ENCODE peak calls at places on chromosomes 5 and 9, in eight cellular contexts. Q is NB4, X is transverse colon, G is heart left ventricle, C is thyroid gland, A is IMR-90, U is right lobe of liver, I is body of pancreas. F is an unnamed sample.

GRCh38 chr5:64165160-64165499 is 513 bp upstream of the RNF180 start:
- DNase-seq in G (no peak), U (no peak), X (no peak), C (no peak), A (no peak), Q (no peak), I (no peak), F (no peak)

GRCh38 chr9:118529624-118530214 is 825.5 kb downstream of the TLR4 start:
- DNase-seq in G (no peak), Q (no peak), X (no peak), U (no peak), A (no peak), I (no peak), C (no peak), F (no peak)

GRCh38 chr5:130024006-130024405 is 119.7 kb downstream of the CHSY3 start:
- DNase-seq in G (no peak), C (no peak), Q (no peak), X (no peak), I (no peak), A (no peak), U (no peak), F (no peak)

GRCh38 chr5:82694886-82695285 is 382.3 kb downstream of the TMEM167A start:
- DNase-seq in X (peak; percentile 21), I (no peak), G (no peak), Q (no peak), A (no peak), U (no peak), C (peak; percentile 5), F (no peak)

GRCh38 chr9:91223000-91223399 is 138.7 kb downstream of the AUH start:
- DNase-seq in C (no peak), G (no peak), X (no peak), U (no peak), A (no peak), I (no peak), Q (no peak), F (no peak)

GRCh38 chr5:9166202-9167147 is 379.4 kb downstream of the SEMA5A start:
- DNase-seq in G (no peak), I (no peak), Q (no peak), A (no peak), X (no peak), C (no peak), U (no peak), F (no peak)

GRCh38 chr9:16268037-16269010 is 602.1 kb downstream of the BNC2 start:
- DNase-seq in I (no peak), C (peak; percentile 51), X (no peak), A (no peak), U (no peak), G (no peak), Q (no peak), F (no peak)

GRCh38 chr9:130229759-130230158 is 35.8 kb upstream of the HMCN2 start:
- DNase-seq in C (no peak), I (no peak), X (no peak), U (no peak), Q (no peak), A (no peak), G (no peak), F (no peak)

GRCh38 chr5:154648706-154649105 is 106.5 kb upstream of the LARP1 start:
- DNase-seq in C (no peak), X (no peak), U (peak; percentile 76), G (no peak), Q (peak; percentile 57), A (peak; percentile 34), I (peak; percentile 84), F (no peak)

GRCh38 chr9:84697494-84698114 is 28.1 kb downstream of the NTRK2 start:
- DNase-seq in C (peak; percentile 57), Q (peak; percentile 42), X (peak; percentile 85), G (peak; percentile 75), U (peak; percentile 61), A (peak; percentile 6), I (peak; percentile 67), F (peak; percentile 44)

GRCh38 chr5:80584770-80585169 is 14.7 kb upstream of the ANKRD34B start:
- DNase-seq in A (no peak), I (no peak), G (no peak), X (no peak), U (no peak), C (no peak), Q (no peak), F (no peak)

GRCh38 chr5:26791433-26791832 is 247.0 kb downstream of the CDH9 start:
- DNase-seq in Q (no peak), U (no peak), C (no peak), I (no peak), X (no peak), A (no peak), G (no peak), F (no peak)

GRCh38 chr5:105882956-105883481 is 1787.7 kb downstream of the EFNA5 start:
- DNase-seq in U (no peak), I (no peak), X (no peak), Q (no peak), C (no peak), A (no peak), G (no peak), F (no peak)

GRCh38 chr9:91162784-91163440 is 198.8 kb downstream of the AUH start:
- DNase-seq in C (no peak), I (peak; percentile 65), X (peak; percentile 75), Q (peak; percentile 94), U (peak; percentile 47), A (no peak), G (no peak), F (no peak)

GRCh38 chr5:155729684-155730059 is 597.3 kb upstream of the SGCD start:
- DNase-seq in X (no peak), U (no peak), A (no peak), Q (no peak), I (no peak), C (peak; percentile 54), G (peak; percentile 83), F (no peak)

GRCh38 chr5:53884411-53884810 is 324.0 kb downstream of the NDUFS4 start:
- DNase-seq in Q (no peak), C (no peak), U (no peak), A (no peak), I (no peak), X (no peak), G (no peak), F (no peak)

GRCh38 chr9:129497064-129497836 is 123.7 kb downstream of the C9orf50 start:
- DNase-seq in C (peak; percentile 38), A (no peak), I (peak; percentile 48), X (no peak), U (no peak), G (peak; percentile 74), Q (no peak), F (no peak)

GRCh38 chr9:134437417-134438203 is 111.4 kb downstream of the RXRA start:
- DNase-seq in G (no peak), X (no peak), Q (no peak), I (no peak), C (peak; percentile 81), U (peak; percentile 87), A (no peak), F (no peak)
- TF ChIP-seq POLR2A in G (no peak), X (no peak), Q (no peak), I (no peak), C (no peak), U (no peak), A (no peak), F (no peak)

GRCh38 chr5:177447611-177448243 is 1.1 kb downstream of the PRR7 start:
- DNase-seq in X (no peak), G (peak; percentile 74), Q (peak; percentile 82), I (peak; percentile 84), U (peak; percentile 72), C (peak; percentile 55), A (peak; percentile 51), F (peak; percentile 98)

GRCh38 chr5:177445052-177446016 is 1.3 kb upstream of the PRR7 start:
- DNase-seq in Q (peak; percentile 49), I (no peak), C (no peak), G (no peak), A (no peak), U (no peak), X (no peak), F (no peak)

GRCh38 chr5:177448244-177448950 is 1.8 kb downstream of the PRR7 start:
- DNase-seq in I (no peak), U (no peak), A (no peak), G (no peak), X (no peak), C (no peak), Q (peak; percentile 56), F (no peak)

GRCh38 chr5:177447066-177447610 is 524 bp downstream of the PRR7 start:
- DNase-seq in X (peak; percentile 65), G (peak; percentile 65), C (peak; percentile 38), I (peak; percentile 61), Q (peak; percentile 78), U (no peak), A (peak; percentile 25), F (peak; percentile 68)

GRCh38 chr5:177446184-177447065 is at the start of gene PRR7:
- DNase-seq in Q (peak; percentile 80), A (peak; percentile 64), C (peak; percentile 56), I (peak; percentile 57), X (peak; percentile 67), U (no peak), G (peak; percentile 77), F (peak; percentile 80)
- TF ChIP-seq POLR2A in Q (peak; percentile 28), A (no peak), C (no peak), I (no peak), X (peak; percentile 40), U (peak; percentile 52), G (no peak), F (peak; percentile 13)

DNA sequence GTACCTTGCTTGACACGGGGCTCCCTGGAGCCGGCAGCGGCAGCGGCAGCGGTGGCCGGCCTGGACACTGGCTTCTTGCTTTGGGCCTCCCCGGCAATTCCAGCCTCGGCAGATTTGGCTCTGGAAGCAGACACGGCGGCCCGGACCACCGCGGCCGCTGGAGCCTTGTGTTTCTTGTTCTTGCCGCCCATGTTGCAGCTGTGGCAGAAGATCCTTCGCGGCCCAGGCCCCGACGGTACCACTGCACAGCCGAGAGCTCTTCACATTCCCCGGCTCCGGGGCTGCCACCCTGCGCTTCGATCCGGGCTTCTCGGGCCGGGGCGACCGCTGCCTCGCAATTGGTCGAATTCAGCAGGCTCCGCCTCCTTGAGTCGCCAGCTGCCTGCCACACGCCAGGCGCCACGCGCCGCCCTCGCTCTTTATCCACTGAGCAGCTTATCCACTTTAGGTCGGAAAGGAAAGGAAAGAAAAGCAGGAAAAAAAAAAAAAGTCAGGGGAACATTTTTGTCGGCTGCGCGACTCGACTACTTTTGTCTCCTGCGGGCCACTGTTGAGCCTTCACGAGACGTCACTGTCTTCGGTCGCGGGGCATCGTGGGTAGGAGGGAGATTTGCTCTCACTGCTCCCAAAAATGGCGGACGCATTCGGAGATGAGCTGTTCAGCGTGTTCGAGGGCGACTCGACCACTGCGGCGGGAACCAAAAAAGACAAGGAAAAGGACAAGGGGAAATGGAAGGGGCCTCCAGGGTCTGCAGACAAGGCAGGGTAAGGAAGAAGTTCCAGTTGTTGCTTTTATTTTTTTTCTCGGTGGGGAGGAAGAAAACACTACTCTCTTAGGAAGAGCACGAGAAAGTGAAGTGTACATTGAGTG is at the start of the genes DHX29 and MTREX:
- DNase-seq in G (peak; percentile 94), Q (peak; percentile 92), I (peak; percentile 92), A (peak; percentile 91), C (peak; percentile 95), X (peak; percentile 91), U (peak; percentile 95), F (peak; percentile 78)
- TF ChIP-seq POLR2A in G (no peak), Q (peak; percentile 56), I (peak; percentile 94), A (peak; percentile 90), C (peak; percentile 93), X (peak; percentile 83), U (peak; percentile 78), F (peak; percentile 91)

DNA sequence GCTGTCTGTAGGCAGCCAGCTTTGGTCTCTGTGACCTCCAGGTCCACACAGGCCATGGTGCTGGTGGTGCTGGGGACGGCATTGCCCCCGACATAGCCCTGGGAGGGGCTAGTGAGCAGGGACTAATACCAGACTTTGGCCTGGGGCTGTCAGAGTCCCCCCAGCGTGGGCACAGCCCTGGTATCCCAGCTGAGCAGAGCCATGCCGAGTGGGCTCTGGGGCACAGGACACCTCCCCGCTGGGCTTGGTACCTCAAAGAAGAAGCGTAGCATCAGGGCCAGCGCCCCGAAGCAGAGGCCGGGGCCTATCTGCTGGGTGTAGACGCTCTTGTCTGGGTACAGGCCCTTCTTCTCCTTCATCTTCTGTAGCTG is 9.5 kb downstream of the MYMK start:
- DNase-seq in Q (no peak), U (no peak), C (no peak), I (no peak), A (no peak), G (peak; percentile 33), X (no peak), F (no peak)
- TF ChIP-seq POLR2A in Q (no peak), U (no peak), C (no peak), I (no peak), A (no peak), G (no peak), X (no peak), F (no peak)